ENCODE peak calls at places on chromosomes 16 and 17, in ten cellular contexts. L is K562, Z is ovary, Q is tibial nerve, F is SK-N-SH, D is transverse colon, U is esophagus muscularis mucosa, V is H1, O is suprapubic skin, J is upper lobe of left lung. N is an unnamed sample. For H3K36me3 and H3K4me1, the result is how much of the 10 kb centered on the place peaks cover.

GRCh38 chr16:86018487-86018886 is 119.5 kb downstream of the IRF8 start:
- DNase-seq in D (peak), F (no peak), V (no peak), Z (no peak), U (no peak), J (peak), L (no peak), Q (peak), O (peak), N (no peak)

GRCh38 chr17:36144014-36144413 is 32.4 kb downstream of the TBC1D3B start:
- DNase-seq in Z (no peak), Q (no peak), V (no peak), O (no peak), J (no peak), U (peak), L (no peak), D (no peak), F (no peak), N (no peak)

GRCh38 chr16:59432934-59433333 is 698.8 kb upstream of the GOT2 start:
- DNase-seq in Q (no peak), J (no peak), O (no peak), V (no peak), U (no peak), Z (no peak), D (no peak), L (no peak), F (peak), N (no peak)

GRCh38 chr16:56332464-56333079 is 92.8 kb downstream of the AMFR start:
- DNase-seq in U (no peak), D (peak), L (peak), J (peak), V (no peak), O (no peak), F (peak), Z (peak), Q (peak), N (peak)

GRCh38 chr16:48503779-48504178 is 106.2 kb downstream of the N4BP1 start:
- DNase-seq in O (peak), D (peak), Z (peak), J (no peak), F (peak), U (no peak), Q (peak), L (no peak), V (no peak), N (no peak)

GRCh38 chr17:57266842-57267241 is 10.5 kb downstream of the MSI2 start:
- DNase-seq in Z (no peak), J (no peak), V (no peak), D (no peak), O (no peak), Q (no peak), F (no peak), L (no peak), U (no peak), N (no peak)

GRCh38 chr16:3157229-3158013 is 22.6 kb downstream of the ZNF213 start:
- DNase-seq in D (peak), U (no peak), O (peak), V (no peak), Q (peak), Z (peak), J (peak), L (peak), F (peak), N (peak)

GRCh38 chr16:22814330-22815105 is 556 bp downstream of the HS3ST2 start:
- DNase-seq in F (peak), O (no peak), Q (no peak), D (no peak), Z (no peak), J (no peak), V (peak), L (no peak), U (no peak), N (no peak)

GRCh38 chr16:16050106-16050505 is 100.7 kb downstream of the ABCC1 start:
- DNase-seq in V (no peak), L (no peak), Z (no peak), O (no peak), F (no peak), D (no peak), J (no peak), Q (no peak), U (no peak), N (no peak)

GRCh38 chr17:65797809-65798208 is 236.4 kb upstream of the AXIN2 start:
- DNase-seq in D (no peak), Q (no peak), F (peak), V (peak), L (peak), U (no peak), Z (no peak), O (no peak), J (no peak), N (no peak)

GRCh38 chr17:66625321-66625767 is 209.6 kb upstream of the CACNG5 start:
- DNase-seq in O (no peak), Q (no peak), J (no peak), U (no peak), F (peak), V (no peak), D (no peak), Z (no peak), L (peak), N (no peak)

GRCh38 chr16:85810097-85810741 is 10.7 kb downstream of the COX4I1 start:
- DNase-seq in O (no peak), V (no peak), Q (no peak), F (no peak), U (no peak), J (no peak), D (no peak), Z (no peak), L (no peak), N (no peak)

GRCh38 chr17:31549121-31549524 is 157.6 kb downstream of the RAB11FIP4 start:
- DNase-seq in Z (no peak), F (peak), L (no peak), U (no peak), O (no peak), J (no peak), D (no peak), Q (no peak), V (no peak), N (no peak)

GRCh38 chr17:1055751-1056645 is 59.1 kb downstream of the TIMM22 start:
- DNase-seq in Z (peak), J (no peak), L (peak), D (peak), Q (peak), O (no peak), V (no peak), F (peak), U (peak), N (peak)

GRCh38 chr17:12055889-12056288 is 35.2 kb downstream of the MAP2K4 start:
- DNase-seq in O (no peak), Q (no peak), D (no peak), V (no peak), L (no peak), J (no peak), F (no peak), Z (no peak), U (no peak), N (no peak)

DNA sequence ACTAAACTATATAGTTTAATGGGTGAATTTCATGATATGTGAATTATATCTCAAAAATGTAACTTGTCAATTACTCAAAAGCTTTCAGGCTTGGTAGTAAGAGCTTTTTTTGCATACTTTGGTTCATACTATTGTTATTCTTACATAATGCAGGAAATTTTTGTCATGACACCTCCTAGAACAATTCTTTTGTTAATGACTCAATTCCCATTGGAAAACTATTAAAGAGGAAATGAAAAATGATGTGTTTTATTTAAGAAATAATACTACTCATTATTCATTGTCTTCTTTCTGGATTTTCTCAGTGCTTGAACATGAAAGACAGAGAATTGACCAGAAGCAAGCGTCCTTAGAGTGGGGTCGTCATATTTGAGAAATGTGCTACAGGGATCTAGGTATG is 196.4 kb upstream of the KCNJ16 start:
- DNase-seq in L (no peak), U (no peak), J (no peak), Z (no peak), V (no peak), D (no peak), Q (no peak), F (no peak), O (no peak), N (no peak)
- TF ChIP-seq EP300 in L (no peak), U (no peak), J (no peak), Z (no peak), V (no peak), D (no peak), Q (no peak), F (no peak), O (no peak), N (no peak)

GRCh38 chr16:27514806-27515205 is 34.9 kb downstream of the GTF3C1 start:
- DNase-seq in V (no peak), O (no peak), Z (no peak), L (no peak), D (no peak), J (no peak), F (no peak), Q (no peak), U (no peak), N (no peak)
- H3K36me3 ChIP-seq in V (under half), O (half or more), Z (under half), L (half or more), D (under half), J (under half), F (under half), Q (under half), U (half or more), N (under half)

GRCh38 chr16:17342031-17342430 is 128.7 kb downstream of the XYLT1 start:
- DNase-seq in D (no peak), U (no peak), Q (no peak), J (peak), L (no peak), F (no peak), V (no peak), Z (no peak), O (no peak), N (no peak)

GRCh38 chr16:17346441-17346773 is 124.4 kb downstream of the XYLT1 start:
- DNase-seq in L (no peak), U (no peak), F (no peak), O (no peak), Q (no peak), D (no peak), Z (no peak), V (no peak), J (no peak), N (no peak)

GRCh38 chr16:17345043-17345442 is 125.7 kb downstream of the XYLT1 start:
- DNase-seq in L (no peak), J (peak), D (peak), F (no peak), O (peak), V (no peak), U (peak), Q (peak), Z (no peak), N (no peak)

GRCh38 chr16:17343028-17343427 is 127.7 kb downstream of the XYLT1 start:
- DNase-seq in F (no peak), V (no peak), J (peak), Q (no peak), Z (no peak), L (no peak), D (peak), U (no peak), O (no peak), N (no peak)

DNA sequence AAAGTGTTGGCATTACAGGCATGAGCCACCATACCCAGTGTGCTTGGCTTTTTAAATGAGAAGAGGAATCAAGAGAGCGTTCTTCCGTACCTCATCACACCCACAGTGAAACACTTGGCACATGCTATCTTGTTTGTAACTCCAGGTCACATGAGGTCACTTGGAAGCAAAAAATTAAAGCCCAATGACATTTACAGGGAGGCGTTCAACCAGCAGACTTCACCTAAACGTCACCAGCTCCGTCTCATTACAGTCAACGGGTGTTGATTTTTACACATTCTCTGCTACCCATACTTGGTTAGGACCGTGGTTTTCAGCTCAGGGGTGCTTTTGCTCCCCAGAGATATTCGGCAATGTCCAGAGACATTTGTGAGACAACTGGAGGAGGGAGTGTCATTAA is 127.0 kb downstream of the XYLT1 start:
- DNase-seq in D (no peak), F (no peak), J (no peak), Z (no peak), V (no peak), O (no peak), L (no peak), U (no peak), Q (no peak), N (no peak)
- H3K4me1 ChIP-seq in D (half or more), F (under half), J (under half), Z (under half), V (under half), O (half or more), L (under half), U (half or more), Q (under half), N (half or more)

DNA sequence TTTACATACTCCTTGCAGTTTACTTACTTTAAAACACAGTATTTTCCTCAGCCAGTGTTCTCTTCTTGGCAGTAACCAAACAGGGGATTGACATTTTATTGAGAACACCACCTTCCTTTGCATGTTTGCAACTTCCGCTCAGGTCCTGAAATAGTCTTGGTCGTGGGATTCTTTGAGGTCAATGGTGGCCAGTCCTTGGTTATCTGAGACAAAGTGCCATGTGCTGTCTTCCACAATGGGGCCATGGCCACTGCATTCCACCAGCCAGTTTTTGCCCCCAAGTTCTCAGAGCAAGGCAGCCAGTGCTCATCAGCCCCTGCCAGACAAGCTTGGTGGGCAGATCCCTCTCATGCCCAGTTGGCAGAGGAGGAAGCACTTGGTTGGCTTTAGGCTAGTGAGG is 22.9 kb downstream of the CMTM4 start:
- DNase-seq in O (no peak), Q (no peak), F (no peak), U (no peak), V (no peak), D (no peak), L (no peak), J (no peak), Z (no peak), N (no peak)
- TF ChIP-seq EP300 in O (no peak), Q (no peak), F (no peak), U (no peak), V (no peak), D (no peak), L (no peak), J (no peak), Z (no peak), N (no peak)

GRCh38 chr16:87335306-87335967 is 18.2 kb upstream of the C16orf95 start:
- DNase-seq in U (no peak), V (no peak), O (no peak), F (peak), Q (no peak), D (no peak), J (no peak), L (no peak), Z (no peak), N (no peak)
- H3K36me3 ChIP-seq in U (half or more), V (under half), O (half or more), F (under half), Q (under half), D (under half), J (under half), L (half or more), Z (under half), N (half or more)